ENCODE peak calls at places on chromosomes 3 and 15, in four cellular contexts. E, F, C and N are unnamed samples.
A peak's percentile ranks its signal among the peaks of the same experiment; 100 is the strongest.

GRCh38 chr3:168457973-168458539 is 362.3 kb upstream of the GOLIM4 start:
- DNase-seq in E (no peak), F (no peak), C (no peak), N (no peak)

GRCh38 chr3:195467641-195468390 is 25.0 kb upstream of the ACAP2 start:
- DNase-seq in E (no peak), F (no peak), C (no peak), N (no peak)

GRCh38 chr15:80578206-80578595 is 116.9 kb upstream of the ABHD17C start:
- DNase-seq in E (no peak), F (no peak), C (no peak), N (no peak)

GRCh38 chr3:195196266-195196665 is 74.7 kb downstream of the XXYLT1 start:
- DNase-seq in E (no peak), F (no peak), C (no peak), N (no peak)

GRCh38 chr3:145628211-145628610 is 532.8 kb downstream of the PLOD2 start:
- DNase-seq in E (no peak), F (no peak), C (no peak), N (no peak)

GRCh38 chr3:3088066-3088465 is 22.1 kb downstream of the IL5RA start:
- DNase-seq in E (no peak), F (no peak), C (no peak), N (no peak)

GRCh38 chr3:125358923-125359322 is 16.2 kb downstream of the ZNF148 start:
- DNase-seq in E (no peak), F (no peak), C (no peak), N (no peak)

GRCh38 chr3:139541898-139542288 is 2.4 kb upstream of the RBP1 start:
- DNase-seq in E (no peak), F (no peak), C (no peak), N (no peak)

GRCh38 chr3:129597087-129597791 is 9.2 kb downstream of the PLXND1 start:
- DNase-seq in E (no peak), F (no peak), C (no peak), N (no peak)

GRCh38 chr15:32956006-32956405 is 238.2 kb downstream of the GREM1 start:
- DNase-seq in E (no peak), F (no peak), C (no peak), N (peak; percentile 29)
- TF ChIP-seq CTCF in E (no peak), F (peak; percentile 37), C (peak; percentile 7), N (peak; percentile 47)

GRCh38 chr3:132399054-132399929 is 18.0 kb upstream of the DNAJC13 start:
- DNase-seq in E (no peak), F (peak; percentile 20), C (no peak), N (peak; percentile 74)
- TF ChIP-seq CTCF in E (no peak), F (peak; percentile 79), C (peak; percentile 60), N (peak; percentile 89)

GRCh38 chr3:60055765-60056164 is 1005.9 kb upstream of the CFAP20DC start:
- DNase-seq in E (no peak), F (no peak), C (no peak), N (no peak)

GRCh38 chr3:60056394-60056793 is 1006.6 kb upstream of the CFAP20DC start:
- DNase-seq in E (no peak), F (no peak), C (no peak), N (no peak)

GRCh38 chr3:60048447-60048848 is 998.6 kb upstream of the CFAP20DC start:
- DNase-seq in E (no peak), F (no peak), C (no peak), N (no peak)

GRCh38 chr3:60053518-60054265 is 1003.9 kb upstream of the CFAP20DC start:
- DNase-seq in E (no peak), F (no peak), C (no peak), N (no peak)
- TF ChIP-seq CTCF in E (no peak), F (no peak), C (no peak), N (no peak)

GRCh38 chr3:111012388-111013248 is 59.0 kb upstream of the NECTIN3 start:
- DNase-seq in E (no peak), F (no peak), C (no peak), N (no peak)
- TF ChIP-seq CTCF in E (no peak), F (no peak), C (no peak), N (peak; percentile 14)

GRCh38 chr15:65927545-65927944 is 58.3 kb downstream of the RAB11A start:
- DNase-seq in E (no peak), F (no peak), C (no peak), N (no peak)
- TF ChIP-seq CTCF in E (no peak), F (no peak), C (no peak), N (no peak)

GRCh38 chr3:169781209-169781855 is 8.1 kb downstream of the MYNN start:
- DNase-seq in E (no peak), F (no peak), C (no peak), N (no peak)

GRCh38 chr3:169777822-169778221 is 4.6 kb downstream of the MYNN start:
- DNase-seq in E (no peak), F (no peak), C (no peak), N (no peak)

GRCh38 chr3:169780738-169781137 is 7.5 kb downstream of the MYNN start:
- DNase-seq in E (no peak), F (no peak), C (no peak), N (no peak)
- TF ChIP-seq CTCF in E (no peak), F (no peak), C (no peak), N (no peak)

DNA sequence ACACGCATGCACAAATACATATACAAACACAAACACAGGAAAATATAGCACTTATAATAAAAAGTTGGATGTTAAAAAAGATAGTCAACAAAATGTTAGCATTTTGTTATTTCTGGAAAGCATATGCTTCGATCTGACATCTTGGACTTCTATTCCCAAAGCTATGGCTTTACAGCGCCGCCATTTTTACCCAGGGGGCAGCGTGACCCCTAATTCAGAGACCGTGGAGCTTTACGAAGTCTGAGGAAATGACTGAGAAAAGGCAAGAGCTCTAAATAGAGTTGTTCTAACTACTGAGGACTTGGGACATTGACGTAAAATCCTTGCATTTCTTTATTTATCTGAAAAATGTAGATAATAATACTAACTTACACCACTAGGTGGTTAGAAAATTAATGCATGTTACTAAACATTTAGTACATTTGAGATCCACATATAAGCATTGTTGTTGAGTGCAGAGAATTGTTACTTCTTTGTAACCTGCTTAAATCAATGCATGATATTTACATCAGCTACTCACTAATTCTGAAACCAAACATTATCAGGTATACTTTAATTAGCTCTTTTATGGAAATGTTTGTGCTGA is 155.4 kb downstream of the TP63 start:
- DNase-seq in E (no peak), F (no peak), C (no peak), N (no peak)
- TF ChIP-seq CTCF in E (peak; percentile 29), F (no peak), C (no peak), N (no peak)

GRCh38 chr3:131231710-131232348 is 149.7 kb upstream of the NUDT16 start:
- DNase-seq in E (no peak), F (no peak), C (no peak), N (no peak)
- TF ChIP-seq CTCF in E (no peak), F (no peak), C (no peak), N (no peak)

GRCh38 chr3:26484140-26484539 is 138.4 kb upstream of the LRRC3B start:
- DNase-seq in E (no peak), F (no peak), C (no peak), N (no peak)
- TF ChIP-seq CTCF in E (no peak), F (no peak), C (no peak), N (peak; percentile 3)